ENCODE peak calls at places on chromosomes 16 and 17, in nine cellular contexts. One of them, this sample, is unnamed.

GRCh38 chr16:20568404-20568803 is 7.8 kb downstream of the ACSM2B start:
- DNase-seq in lower leg skin: no peak
- DNase-seq in A172: no peak
- DNase-seq in neuronal stem cell: no peak
- DNase-seq in fibroblast of lung: no peak
- DNase-seq in Peyer's patch: no peak
- DNase-seq in dermis microvascular lymphatic vessel endothelial cell: no peak
- DNase-seq in T-helper 17 cell: no peak
- DNase-seq in NCI-H1417: no peak
- DNase-seq in this sample: no peak

GRCh38 chr17:38572665-38573365 is 32.9 kb downstream of the SRCIN1 start:
- DNase-seq in lower leg skin: no peak
- DNase-seq in dermis microvascular lymphatic vessel endothelial cell: no peak
- DNase-seq in neuronal stem cell: peak
- DNase-seq in Peyer's patch: no peak
- DNase-seq in fibroblast of lung: no peak
- DNase-seq in A172: no peak
- DNase-seq in T-helper 17 cell: no peak
- DNase-seq in NCI-H1417: peak
- DNase-seq in this sample: no peak

GRCh38 chr17:3754458-3755334 is 31.0 kb downstream of the HASPIN start:
- DNase-seq in lower leg skin: peak
- DNase-seq in T-helper 17 cell: peak
- DNase-seq in neuronal stem cell: peak
- DNase-seq in fibroblast of lung: no peak
- DNase-seq in dermis microvascular lymphatic vessel endothelial cell: no peak
- DNase-seq in Peyer's patch: peak
- DNase-seq in NCI-H1417: peak
- DNase-seq in A172: no peak
- DNase-seq in this sample: peak

GRCh38 chr16:87047221-87048037 is 269.8 kb downstream of the C16orf95 start:
- DNase-seq in Peyer's patch: no peak
- DNase-seq in neuronal stem cell: no peak
- DNase-seq in NCI-H1417: peak
- DNase-seq in A172: peak
- DNase-seq in fibroblast of lung: peak
- DNase-seq in lower leg skin: no peak
- DNase-seq in T-helper 17 cell: no peak
- DNase-seq in dermis microvascular lymphatic vessel endothelial cell: no peak
- DNase-seq in this sample: no peak

GRCh38 chr17:46832945-46833839 is 14.7 kb upstream of the WNT3 start:
- DNase-seq in lower leg skin: no peak
- DNase-seq in neuronal stem cell: no peak
- DNase-seq in T-helper 17 cell: no peak
- DNase-seq in Peyer's patch: no peak
- DNase-seq in fibroblast of lung: peak
- DNase-seq in A172: peak
- DNase-seq in NCI-H1417: peak
- DNase-seq in dermis microvascular lymphatic vessel endothelial cell: no peak
- DNase-seq in this sample: no peak

GRCh38 chr16:71781741-71782140 is 26.9 kb downstream of the AP1G1 start:
- DNase-seq in Peyer's patch: no peak
- DNase-seq in fibroblast of lung: peak
- DNase-seq in neuronal stem cell: no peak
- DNase-seq in A172: peak
- DNase-seq in dermis microvascular lymphatic vessel endothelial cell: no peak
- DNase-seq in NCI-H1417: no peak
- DNase-seq in T-helper 17 cell: no peak
- DNase-seq in lower leg skin: no peak
- DNase-seq in this sample: no peak

GRCh38 chr17:18197535-18198194 is 14.0 kb downstream of the ALKBH5 start:
- DNase-seq in fibroblast of lung: no peak
- DNase-seq in lower leg skin: no peak
- DNase-seq in T-helper 17 cell: no peak
- DNase-seq in A172: no peak
- DNase-seq in neuronal stem cell: no peak
- DNase-seq in Peyer's patch: no peak
- DNase-seq in dermis microvascular lymphatic vessel endothelial cell: no peak
- DNase-seq in NCI-H1417: no peak
- DNase-seq in this sample: no peak

GRCh38 chr17:17420035-17420434 is 56.8 kb upstream of the MED9 start:
- DNase-seq in A172: no peak
- DNase-seq in NCI-H1417: no peak
- DNase-seq in Peyer's patch: no peak
- DNase-seq in neuronal stem cell: no peak
- DNase-seq in lower leg skin: no peak
- DNase-seq in T-helper 17 cell: no peak
- DNase-seq in dermis microvascular lymphatic vessel endothelial cell: no peak
- DNase-seq in fibroblast of lung: no peak
- DNase-seq in this sample: no peak

GRCh38 chr16:4450921-4451619 is 23.4 kb downstream of the NMRAL1 start:
- DNase-seq in Peyer's patch: no peak
- DNase-seq in NCI-H1417: no peak
- DNase-seq in A172: no peak
- DNase-seq in T-helper 17 cell: no peak
- DNase-seq in dermis microvascular lymphatic vessel endothelial cell: no peak
- DNase-seq in fibroblast of lung: no peak
- DNase-seq in neuronal stem cell: no peak
- DNase-seq in lower leg skin: no peak
- DNase-seq in this sample: no peak

GRCh38 chr16:73125860-73126259 is 77.9 kb upstream of the ZFHX3 start:
- DNase-seq in dermis microvascular lymphatic vessel endothelial cell: no peak
- DNase-seq in fibroblast of lung: peak
- DNase-seq in A172: peak
- DNase-seq in neuronal stem cell: no peak
- DNase-seq in NCI-H1417: no peak
- DNase-seq in T-helper 17 cell: no peak
- DNase-seq in Peyer's patch: no peak
- DNase-seq in lower leg skin: peak
- DNase-seq in this sample: no peak

GRCh38 chr16:11208916-11209665 is 46.9 kb downstream of the SOCS1 start:
- DNase-seq in dermis microvascular lymphatic vessel endothelial cell: no peak
- DNase-seq in neuronal stem cell: no peak
- DNase-seq in T-helper 17 cell: no peak
- DNase-seq in fibroblast of lung: no peak
- DNase-seq in lower leg skin: no peak
- DNase-seq in Peyer's patch: no peak
- DNase-seq in A172: no peak
- DNase-seq in NCI-H1417: no peak
- DNase-seq in this sample: no peak

GRCh38 chr17:7834554-7834890 is 505 bp downstream of the KDM6B start:
- DNase-seq in Peyer's patch: peak
- DNase-seq in A172: peak
- DNase-seq in fibroblast of lung: peak
- DNase-seq in T-helper 17 cell: peak
- DNase-seq in neuronal stem cell: peak
- DNase-seq in dermis microvascular lymphatic vessel endothelial cell: no peak
- DNase-seq in lower leg skin: no peak
- DNase-seq in NCI-H1417: no peak
- DNase-seq in this sample: peak

GRCh38 chr16:22948058-22948602 is 134.2 kb downstream of the HS3ST2 start:
- DNase-seq in A172: no peak
- DNase-seq in Peyer's patch: no peak
- DNase-seq in neuronal stem cell: no peak
- DNase-seq in lower leg skin: no peak
- DNase-seq in T-helper 17 cell: no peak
- DNase-seq in fibroblast of lung: no peak
- DNase-seq in dermis microvascular lymphatic vessel endothelial cell: no peak
- DNase-seq in NCI-H1417: no peak
- DNase-seq in this sample: no peak

GRCh38 chr17:76925333-76925935 is 57.2 kb downstream of the MGAT5B start:
- DNase-seq in fibroblast of lung: no peak
- DNase-seq in T-helper 17 cell: no peak
- DNase-seq in lower leg skin: no peak
- DNase-seq in neuronal stem cell: no peak
- DNase-seq in dermis microvascular lymphatic vessel endothelial cell: no peak
- DNase-seq in NCI-H1417: no peak
- DNase-seq in Peyer's patch: no peak
- DNase-seq in A172: no peak
- DNase-seq in this sample: no peak

GRCh38 chr16:1909661-1910231 is 8.5 kb downstream of the HS3ST6 start:
- DNase-seq in neuronal stem cell: no peak
- DNase-seq in lower leg skin: peak
- DNase-seq in NCI-H1417: peak
- DNase-seq in Peyer's patch: peak
- DNase-seq in T-helper 17 cell: no peak
- DNase-seq in A172: no peak
- DNase-seq in fibroblast of lung: no peak
- DNase-seq in dermis microvascular lymphatic vessel endothelial cell: no peak
- DNase-seq in this sample: no peak

GRCh38 chr17:75645889-75646625 is 12.8 kb downstream of the SMIM5 start:
- DNase-seq in neuronal stem cell: no peak
- DNase-seq in T-helper 17 cell: no peak
- DNase-seq in fibroblast of lung: no peak
- DNase-seq in Peyer's patch: peak
- DNase-seq in lower leg skin: no peak
- DNase-seq in NCI-H1417: no peak
- DNase-seq in dermis microvascular lymphatic vessel endothelial cell: peak
- DNase-seq in A172: peak
- DNase-seq in this sample: no peak

GRCh38 chr16:19883296-19883951 is 1.2 kb downstream of the GPRC5B start:
- DNase-seq in dermis microvascular lymphatic vessel endothelial cell: no peak
- DNase-seq in Peyer's patch: no peak
- DNase-seq in T-helper 17 cell: no peak
- DNase-seq in neuronal stem cell: no peak
- DNase-seq in A172: no peak
- DNase-seq in NCI-H1417: peak
- DNase-seq in lower leg skin: peak
- DNase-seq in fibroblast of lung: peak
- DNase-seq in this sample: peak

GRCh38 chr16:10728035-10728462 is 15.6 kb upstream of the NUBP1 start:
- DNase-seq in dermis microvascular lymphatic vessel endothelial cell: no peak
- DNase-seq in Peyer's patch: no peak
- DNase-seq in NCI-H1417: no peak
- DNase-seq in fibroblast of lung: no peak
- DNase-seq in lower leg skin: no peak
- DNase-seq in neuronal stem cell: no peak
- DNase-seq in A172: no peak
- DNase-seq in T-helper 17 cell: no peak
- DNase-seq in this sample: no peak

GRCh38 chr17:28514571-28515002 is 8.4 kb downstream of the FOXN1 start:
- DNase-seq in Peyer's patch: peak
- DNase-seq in fibroblast of lung: no peak
- DNase-seq in T-helper 17 cell: no peak
- DNase-seq in lower leg skin: no peak
- DNase-seq in dermis microvascular lymphatic vessel endothelial cell: no peak
- DNase-seq in NCI-H1417: no peak
- DNase-seq in A172: no peak
- DNase-seq in neuronal stem cell: no peak
- DNase-seq in this sample: no peak

GRCh38 chr16:67100569-67101300 is 9.0 kb upstream of the PHAF1 start:
- DNase-seq in lower leg skin: no peak
- DNase-seq in NCI-H1417: peak
- DNase-seq in Peyer's patch: no peak
- DNase-seq in neuronal stem cell: no peak
- DNase-seq in A172: peak
- DNase-seq in dermis microvascular lymphatic vessel endothelial cell: no peak
- DNase-seq in fibroblast of lung: peak
- DNase-seq in T-helper 17 cell: no peak
- DNase-seq in this sample: no peak

GRCh38 chr17:40121191-40121885 is 433 bp upstream of the MSL1 start:
- DNase-seq in neuronal stem cell: no peak
- DNase-seq in fibroblast of lung: peak
- DNase-seq in lower leg skin: no peak
- DNase-seq in Peyer's patch: peak
- DNase-seq in A172: peak
- DNase-seq in dermis microvascular lymphatic vessel endothelial cell: no peak
- DNase-seq in NCI-H1417: peak
- DNase-seq in T-helper 17 cell: peak
- DNase-seq in this sample: peak

GRCh38 chr16:19386555-19386954 is 31.1 kb upstream of the TMC5 start:
- DNase-seq in NCI-H1417: no peak
- DNase-seq in dermis microvascular lymphatic vessel endothelial cell: no peak
- DNase-seq in neuronal stem cell: no peak
- DNase-seq in A172: no peak
- DNase-seq in Peyer's patch: no peak
- DNase-seq in lower leg skin: no peak
- DNase-seq in fibroblast of lung: no peak
- DNase-seq in T-helper 17 cell: no peak
- DNase-seq in this sample: no peak

GRCh38 chr16:57512296-57513001 is 23.9 kb downstream of the CCDC102A start:
- DNase-seq in lower leg skin: no peak
- DNase-seq in fibroblast of lung: no peak
- DNase-seq in A172: no peak
- DNase-seq in dermis microvascular lymphatic vessel endothelial cell: no peak
- DNase-seq in T-helper 17 cell: no peak
- DNase-seq in neuronal stem cell: no peak
- DNase-seq in Peyer's patch: no peak
- DNase-seq in NCI-H1417: no peak
- DNase-seq in this sample: no peak

GRCh38 chr16:10729649-10730048 is 14.0 kb upstream of the NUBP1 start:
- DNase-seq in T-helper 17 cell: no peak
- DNase-seq in Peyer's patch: no peak
- DNase-seq in neuronal stem cell: no peak
- DNase-seq in lower leg skin: peak
- DNase-seq in dermis microvascular lymphatic vessel endothelial cell: no peak
- DNase-seq in fibroblast of lung: peak
- DNase-seq in NCI-H1417: peak
- DNase-seq in A172: peak
- DNase-seq in this sample: no peak

GRCh38 chr17:27512511-27513346 is 56.5 kb downstream of the KSR1 start:
- DNase-seq in Peyer's patch: no peak
- DNase-seq in neuronal stem cell: no peak
- DNase-seq in lower leg skin: no peak
- DNase-seq in A172: no peak
- DNase-seq in dermis microvascular lymphatic vessel endothelial cell: no peak
- DNase-seq in NCI-H1417: no peak
- DNase-seq in T-helper 17 cell: no peak
- DNase-seq in fibroblast of lung: peak
- DNase-seq in this sample: no peak

GRCh38 chr17:80254396-80255241 is 6.0 kb upstream of the RNF213 start:
- DNase-seq in Peyer's patch: peak
- DNase-seq in lower leg skin: no peak
- DNase-seq in T-helper 17 cell: no peak
- DNase-seq in A172: peak
- DNase-seq in NCI-H1417: peak
- DNase-seq in neuronal stem cell: no peak
- DNase-seq in dermis microvascular lymphatic vessel endothelial cell: no peak
- DNase-seq in fibroblast of lung: peak
- DNase-seq in this sample: peak

GRCh38 chr16:28131210-28131609 is 67.7 kb upstream of the GSG1L start:
- DNase-seq in A172: no peak
- DNase-seq in dermis microvascular lymphatic vessel endothelial cell: no peak
- DNase-seq in neuronal stem cell: no peak
- DNase-seq in NCI-H1417: no peak
- DNase-seq in Peyer's patch: no peak
- DNase-seq in fibroblast of lung: no peak
- DNase-seq in lower leg skin: no peak
- DNase-seq in T-helper 17 cell: no peak
- DNase-seq in this sample: no peak

GRCh38 chr16:85391769-85392583 is 221.1 kb upstream of the GSE1 start:
- DNase-seq in A172: no peak
- DNase-seq in NCI-H1417: no peak
- DNase-seq in T-helper 17 cell: peak
- DNase-seq in dermis microvascular lymphatic vessel endothelial cell: no peak
- DNase-seq in fibroblast of lung: no peak
- DNase-seq in neuronal stem cell: no peak
- DNase-seq in Peyer's patch: peak
- DNase-seq in lower leg skin: no peak
- DNase-seq in this sample: peak

This sample was measured in CD8-positive, alpha-beta memory T cell.